ENCODE peak calls at places on chromosomes 5 and 9, in four cellular contexts. W, U, G and X are unnamed samples.

GRCh38 chr5:1314564-1314982 is 19.7 kb upstream of the TERT start:
- DNase-seq in W (no peak), U (no peak), G (no peak), X (no peak)

GRCh38 chr9:92610470-92611420 is 59.2 kb downstream of the IPPK start:
- DNase-seq in W (no peak), U (no peak), G (no peak), X (no peak)

GRCh38 chr5:73061593-73061992 is 58.8 kb upstream of the TMEM171 start:
- DNase-seq in W (no peak), U (no peak), G (no peak), X (no peak)

GRCh38 chr5:69502375-69503143 is 10.0 kb downstream of the OCLN start:
- DNase-seq in W (no peak), U (no peak), G (no peak), X (no peak)

GRCh38 chr5:68226564-68227073 is 11.1 kb downstream of the PIK3R1 start:
- DNase-seq in W (no peak), U (no peak), G (no peak), X (no peak)

GRCh38 chr5:10289353-10289752 is 18.3 kb downstream of the CMBL start:
- DNase-seq in W (no peak), U (no peak), G (no peak), X (no peak)

GRCh38 chr9:121840838-121841760 is 189.7 kb downstream of the DAB2IP start:
- DNase-seq in W (no peak), U (peak), G (no peak), X (no peak)

GRCh38 chr5:112289465-112289864 is 129.6 kb downstream of the EPB41L4A start:
- DNase-seq in W (no peak), U (no peak), G (no peak), X (no peak)

GRCh38 chr9:120768247-120768646 is 25.0 kb downstream of the FBXW2 start:
- DNase-seq in W (no peak), U (no peak), G (no peak), X (no peak)

DNA sequence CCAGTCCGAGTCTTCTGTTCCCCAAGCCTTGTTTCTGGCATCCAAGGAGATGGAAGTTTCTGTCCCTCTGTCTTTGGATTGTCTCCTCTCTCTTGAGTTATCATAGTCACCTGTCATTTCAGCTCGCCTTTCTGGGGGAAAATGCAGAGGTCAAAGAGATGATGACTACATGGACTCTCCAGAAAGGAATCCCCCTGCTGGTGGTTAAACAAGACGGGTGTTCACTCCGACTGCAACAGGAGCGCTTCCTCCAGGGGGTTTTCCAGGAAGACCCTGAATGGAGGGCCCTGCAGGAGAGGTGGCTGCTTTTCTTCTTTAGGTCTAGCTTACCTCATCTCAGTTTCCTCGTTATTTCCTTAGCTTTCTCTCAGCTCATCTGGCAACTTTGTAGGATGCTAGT is 25.1 kb downstream of the ERAP2 start:
- DNase-seq in W (no peak), U (no peak), G (no peak), X (no peak)
- TF ChIP-seq SPI1 in W (no peak), U (no peak), G (no peak), X (no peak)

DNA sequence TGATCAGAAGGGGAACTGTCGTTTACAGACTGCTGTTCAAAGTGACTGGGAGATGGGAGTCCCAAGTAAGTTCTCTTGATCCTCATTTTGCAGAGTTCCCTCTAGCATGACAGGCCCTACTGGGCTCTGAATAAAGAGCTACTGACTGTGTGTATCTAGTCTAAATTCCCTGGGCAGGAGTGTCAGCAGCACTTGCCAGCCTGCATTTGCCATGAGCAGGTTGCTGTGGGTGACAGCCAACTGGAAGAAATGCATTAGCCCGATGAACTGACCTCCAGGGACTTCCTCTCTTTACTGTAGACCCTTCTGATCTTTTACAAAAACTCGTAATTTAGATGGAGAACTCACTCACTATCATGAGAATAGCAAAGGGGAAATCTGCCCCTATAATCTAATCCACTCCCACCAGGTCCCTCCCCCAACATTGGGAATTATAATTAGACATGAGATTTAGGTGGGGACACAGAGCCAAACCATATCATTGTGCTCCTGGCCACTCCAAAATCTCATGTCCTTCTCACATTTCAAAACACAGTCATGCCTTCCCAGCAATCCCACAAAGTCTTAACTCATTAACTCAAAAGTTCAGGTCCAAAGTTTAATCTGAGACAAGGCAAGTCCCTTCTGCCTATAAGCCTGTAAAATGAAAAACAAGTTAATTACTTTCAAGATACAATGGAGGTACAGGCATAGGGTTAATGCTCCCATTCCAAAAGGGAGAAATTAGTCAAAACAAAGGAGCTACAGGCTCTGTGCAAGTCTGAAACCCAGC is 78.9 kb upstream of the CXCL14 start:
- DNase-seq in W (no peak), U (no peak), G (no peak), X (no peak)
- TF ChIP-seq SPI1 in W (no peak), U (no peak), G (no peak), X (no peak)

DNA sequence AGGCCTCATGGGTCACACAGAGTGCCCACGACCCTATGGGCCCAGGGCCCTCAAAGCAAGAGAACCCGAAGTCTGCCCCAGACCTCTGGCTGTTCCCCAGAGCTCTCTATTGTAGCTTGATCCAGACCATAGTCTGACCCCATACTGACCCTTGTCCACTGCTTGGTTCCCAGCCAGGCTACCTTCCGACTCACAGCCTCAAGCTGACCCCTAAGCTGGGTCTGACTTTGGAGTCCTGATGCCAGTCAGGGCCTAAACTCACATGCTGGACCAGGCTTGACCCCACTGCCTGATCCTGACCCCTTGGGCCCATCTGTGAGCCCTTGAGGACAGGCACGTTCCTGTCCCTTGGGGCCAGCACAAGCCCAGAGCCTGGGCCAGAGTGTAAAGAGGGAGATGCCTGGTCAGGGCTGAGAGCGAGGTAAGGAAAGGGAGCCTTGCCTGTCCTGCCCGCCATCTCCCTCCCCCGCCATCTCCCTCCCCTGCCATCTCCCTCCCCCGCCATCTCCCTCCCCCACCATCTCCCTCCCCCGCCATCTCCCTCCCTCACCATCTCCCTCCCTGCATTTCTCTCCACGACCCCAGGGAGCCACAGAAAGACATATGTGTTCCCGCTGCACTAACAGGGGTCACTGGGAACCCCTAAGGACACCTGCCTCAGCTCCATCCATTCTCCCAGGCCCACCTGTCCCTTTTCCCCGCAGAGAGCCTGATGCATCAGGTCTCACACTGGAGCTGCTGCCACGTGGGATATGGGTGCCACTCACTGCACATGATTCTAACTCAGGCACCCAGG is 32.8 kb upstream of the ENHO start:
- DNase-seq in W (no peak), U (no peak), G (no peak), X (no peak)
- TF ChIP-seq SPI1 in W (no peak), U (no peak), G (no peak), X (no peak)

GRCh38 chr9:21781656-21782055 is 20.8 kb upstream of the MTAP start:
- DNase-seq in W (no peak), U (no peak), G (no peak), X (no peak)
- TF ChIP-seq SPI1 in W (no peak), U (no peak), G (no peak), X (no peak)

GRCh38 chr9:129469188-129469987 is 151.5 kb downstream of the C9orf50 start:
- DNase-seq in W (no peak), U (no peak), G (no peak), X (no peak)

GRCh38 chr9:129465834-129466535 is 154.9 kb downstream of the C9orf50 start:
- DNase-seq in W (no peak), U (no peak), G (no peak), X (no peak)

GRCh38 chr9:129467739-129468666 is 152.9 kb downstream of the C9orf50 start:
- DNase-seq in W (no peak), U (no peak), G (no peak), X (no peak)

GRCh38 chr9:129464972-129465833 is 155.7 kb downstream of the C9orf50 start:
- DNase-seq in W (no peak), U (no peak), G (no peak), X (no peak)

DNA sequence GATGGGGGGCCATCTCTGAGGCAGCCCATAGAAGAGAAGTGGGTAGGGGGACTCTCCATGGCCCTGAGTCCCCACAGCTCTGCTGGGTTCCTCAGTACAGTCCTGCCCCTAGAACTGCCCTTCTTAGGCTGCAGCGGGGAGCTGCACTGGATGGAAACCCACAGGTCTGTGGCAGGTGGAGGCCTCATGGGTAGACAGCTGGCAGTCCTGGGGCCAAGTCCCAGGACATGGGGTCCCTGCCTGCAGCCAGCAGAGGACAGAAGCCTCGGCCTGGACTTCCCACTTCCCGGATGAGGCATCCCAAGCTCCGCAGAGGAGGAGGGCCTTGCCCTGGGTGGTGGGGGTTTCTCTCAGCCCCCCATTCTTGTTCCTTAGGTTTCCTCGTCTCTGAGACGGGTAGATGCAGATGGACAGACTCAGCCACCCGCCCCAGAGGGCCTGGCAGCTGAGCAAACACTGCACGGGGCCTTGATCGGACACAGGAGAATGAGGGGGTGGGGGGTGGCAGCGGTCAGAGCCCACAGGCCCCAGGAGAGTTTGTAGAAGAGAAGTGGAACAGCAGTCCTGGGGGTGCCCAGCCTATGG is 153.8 kb downstream of the C9orf50 start:
- DNase-seq in W (no peak), U (no peak), G (no peak), X (no peak)
- TF ChIP-seq SPI1 in W (no peak), U (no peak), G (no peak), X (no peak)

DNA sequence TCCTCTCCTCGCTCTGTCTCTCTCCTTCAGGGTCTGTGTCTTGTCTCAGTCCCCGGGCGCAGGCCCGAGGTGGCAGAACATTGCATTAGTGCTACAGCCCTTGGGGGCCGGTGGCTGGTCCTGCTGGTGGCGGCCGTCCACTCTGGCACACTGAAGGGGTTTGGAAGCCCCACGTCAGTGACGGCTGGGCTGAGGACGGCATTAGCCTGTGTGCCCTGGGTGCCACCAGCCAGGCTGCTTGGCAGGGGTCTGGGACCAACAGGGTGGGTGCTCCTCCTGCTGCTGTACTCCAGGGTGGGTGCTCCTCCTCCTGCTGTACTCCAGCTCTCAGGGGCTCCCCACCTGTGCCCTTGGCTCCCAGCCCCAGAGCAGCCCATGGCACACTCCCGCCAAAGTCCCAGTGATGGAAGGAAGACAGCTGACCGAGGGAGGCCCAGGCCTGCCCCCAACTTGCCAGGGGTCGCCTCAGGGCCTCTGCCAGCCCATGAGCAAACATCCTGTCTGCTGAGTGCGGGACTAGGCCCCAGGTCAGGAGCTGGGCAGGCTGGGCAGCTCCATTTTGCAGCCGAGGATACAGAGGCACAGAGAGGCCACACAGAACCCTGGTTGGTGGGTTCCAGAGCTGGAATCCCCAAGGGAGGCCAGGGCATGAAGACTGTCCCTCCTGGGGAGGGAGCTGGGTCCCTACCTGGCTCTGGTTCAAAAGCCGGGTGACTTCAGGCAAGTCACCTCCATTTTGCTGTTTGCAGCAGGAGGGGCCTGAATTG is 27.3 kb downstream of the SARDH start:
- DNase-seq in W (no peak), U (no peak), G (no peak), X (no peak)
- TF ChIP-seq SPI1 in W (no peak), U (no peak), G (no peak), X (no peak)

GRCh38 chr9:125993423-125993935 is 246.3 kb downstream of the PBX3 start:
- DNase-seq in W (no peak), U (no peak), G (no peak), X (no peak)

GRCh38 chr9:125995706-125996105 is 248.5 kb downstream of the PBX3 start:
- DNase-seq in W (no peak), U (no peak), G (no peak), X (no peak)

GRCh38 chr9:125996671-125997509 is 249.7 kb downstream of the PBX3 start:
- DNase-seq in W (no peak), U (no peak), G (no peak), X (no peak)

GRCh38 chr9:125994066-125994943 is 247.1 kb downstream of the PBX3 start:
- DNase-seq in W (no peak), U (no peak), G (no peak), X (no peak)

GRCh38 chr9:125995006-125995405 is 247.8 kb downstream of the PBX3 start:
- DNase-seq in W (no peak), U (no peak), G (no peak), X (no peak)
- TF ChIP-seq SPI1 in W (no peak), U (no peak), G (no peak), X (no peak)

GRCh38 chr5:168359820-168360460 is 68.5 kb downstream of the WWC1 start:
- DNase-seq in W (no peak), U (no peak), G (no peak), X (no peak)
- TF ChIP-seq SPI1 in W (no peak), U (no peak), G (no peak), X (no peak)